ENCODE peak calls at places on chromosomes 13 and 19, in ten cellular contexts. I, X, R, A, E, M, S, O, F and T are unnamed samples.

GRCh38 chr19:34269968-34270621 is 15.7 kb downstream of the GARRE1 start:
- DNase-seq in I (peak), X (no peak), R (peak), A (no peak), E (peak), M (peak), S (peak), O (peak), F (peak), T (peak)

GRCh38 chr19:647566-648284 is 8.0 kb downstream of the FGF22 start:
- DNase-seq in I (no peak), X (no peak), R (no peak), A (no peak), E (no peak), M (no peak), S (no peak), O (no peak), F (no peak), T (no peak)

GRCh38 chr13:35953537-35954206 is 177.5 kb downstream of the DCLK1 start:
- DNase-seq in I (peak), X (peak), R (peak), A (peak), E (no peak), M (peak), S (peak), O (peak), F (peak), T (no peak)

GRCh38 chr13:24007979-24008620 is 110.8 kb upstream of the C1QTNF9B start:
- DNase-seq in I (no peak), X (no peak), R (no peak), A (no peak), E (no peak), M (no peak), S (no peak), O (no peak), F (no peak), T (no peak)

GRCh38 chr19:21482863-21483276 is 22.5 kb upstream of the ZNF429 start:
- DNase-seq in I (no peak), X (peak), R (peak), A (no peak), E (peak), M (peak), S (peak), O (peak), F (peak), T (no peak)

GRCh38 chr19:39500543-39500942 is 1.8 kb downstream of the DLL3 start:
- DNase-seq in I (no peak), X (no peak), R (no peak), A (no peak), E (no peak), M (no peak), S (no peak), O (no peak), F (no peak), T (no peak)

GRCh38 chr19:17836530-17836929 is 11.3 kb downstream of the JAK3 start:
- DNase-seq in I (no peak), X (no peak), R (no peak), A (no peak), E (no peak), M (no peak), S (no peak), O (no peak), F (no peak), T (no peak)

GRCh38 chr13:43156916-43157315 is 133.5 kb downstream of the DNAJC15 start:
- DNase-seq in I (no peak), X (no peak), R (no peak), A (no peak), E (no peak), M (no peak), S (no peak), O (no peak), F (no peak), T (no peak)

GRCh38 chr13:98108330-98108729 is 34.6 kb upstream of the FARP1 start:
- DNase-seq in I (no peak), X (no peak), R (no peak), A (no peak), E (no peak), M (no peak), S (no peak), O (no peak), F (peak), T (no peak)

GRCh38 chr13:103354189-103354588 is 288.0 kb upstream of the SLC10A2 start:
- DNase-seq in I (no peak), X (no peak), R (no peak), A (no peak), E (no peak), M (no peak), S (no peak), O (no peak), F (no peak), T (no peak)

GRCh38 chr19:35955881-35956634 is 19.9 kb downstream of the LRFN3 start:
- DNase-seq in I (no peak), X (no peak), R (no peak), A (no peak), E (no peak), M (no peak), S (no peak), O (no peak), F (no peak), T (no peak)